ENCODE peak calls at places on chromosomes 2 and 18, in eight cellular contexts. X is Calu3; D is CD8-positive, alpha-beta T cell; H is mucosa of descending colon; Z is kidney; Q is endodermal cell; J is HFF-Myc; I is AG04449. A is an unnamed sample.

GRCh38 chr2:31707992-31708391 is 127.3 kb upstream of the SRD5A2 start:
- DNase-seq in X (no peak), J (no peak), D (no peak), Q (no peak), H (no peak), I (no peak), Z (no peak), A (no peak)

GRCh38 chr2:181891966-181892794 is 650 bp downstream of the ITPRID2 start:
- DNase-seq in Q (peak; percentile 91), J (no peak), H (peak; percentile 85), D (peak; percentile 60), I (no peak), Z (peak; percentile 94), X (peak; percentile 62), A (peak; percentile 70)

GRCh38 chr2:26100384-26100783 is 66.5 kb downstream of the RAB10 start:
- DNase-seq in Z (no peak), X (no peak), I (no peak), Q (no peak), H (no peak), D (no peak), J (no peak), A (no peak)

GRCh38 chr2:96716388-96716787 is 23.5 kb downstream of the LMAN2L start:
- DNase-seq in I (no peak), D (no peak), Q (no peak), X (no peak), Z (no peak), J (no peak), H (no peak), A (no peak)

GRCh38 chr2:39379643-39380524 is 57.2 kb downstream of the MAP4K3 start:
- DNase-seq in I (peak; percentile 7), X (peak; percentile 17), H (no peak), J (peak; percentile 41), Z (no peak), Q (no peak), D (no peak), A (no peak)

GRCh38 chr2:8059255-8059654 is 622.6 kb upstream of the ID2 start:
- DNase-seq in J (no peak), I (no peak), X (no peak), Z (no peak), H (no peak), Q (no peak), D (no peak), A (no peak)

GRCh38 chr18:8471373-8471772 is 137.9 kb upstream of the RAB12 start:
- DNase-seq in Z (no peak), I (no peak), H (no peak), Q (no peak), D (no peak), X (no peak), J (no peak), A (no peak)

GRCh38 chr2:232592687-232593407 is 40.6 kb upstream of the EFHD1 start:
- DNase-seq in Z (peak; percentile 83), D (no peak), X (peak; percentile 65), Q (no peak), I (peak; percentile 57), J (peak; percentile 52), H (peak; percentile 67), A (no peak)

GRCh38 chr18:7512326-7512725 is 54.8 kb upstream of the PTPRM start:
- DNase-seq in J (no peak), I (no peak), Z (no peak), D (no peak), X (peak; percentile 65), H (no peak), Q (no peak), A (no peak)

GRCh38 chr18:10234281-10234680 is 220.2 kb upstream of the APCDD1 start:
- DNase-seq in J (no peak), X (no peak), Q (no peak), H (no peak), I (no peak), Z (no peak), D (no peak), A (no peak)

GRCh38 chr18:41873730-41874129 is 81.3 kb upstream of the PIK3C3 start:
- DNase-seq in X (no peak), H (no peak), Q (no peak), J (no peak), Z (no peak), I (no peak), D (no peak), A (no peak)

GRCh38 chr2:86372641-86373502 is 35.4 kb upstream of the REEP1 start:
- DNase-seq in D (no peak), I (no peak), X (peak; percentile 65), Q (peak; percentile 84), Z (no peak), H (peak; percentile 37), J (no peak), A (peak; percentile 51)

GRCh38 chr2:239730897-239731296 is 294.2 kb downstream of the NDUFA10 start:
- DNase-seq in Z (peak; percentile 26), J (no peak), H (no peak), Q (no peak), X (no peak), D (no peak), I (no peak), A (no peak)

GRCh38 chr2:230640540-230641011 is 72.1 kb upstream of the CAB39 start:
- DNase-seq in J (no peak), I (no peak), H (no peak), D (no peak), Q (no peak), X (no peak), Z (no peak), A (no peak)

GRCh38 chr2:25879133-25879730 is 945 bp upstream of the ASXL2 start:
- DNase-seq in I (peak; percentile 21), Z (no peak), X (no peak), D (no peak), H (no peak), J (peak; percentile 20), Q (no peak), A (no peak)

GRCh38 chr18:79964330-79965118 is at the start of gene HSBP1L1:
- DNase-seq in Q (peak; percentile 90), H (peak; percentile 90), X (peak; percentile 82), J (no peak), D (peak; percentile 74), I (no peak), Z (peak; percentile 91), A (peak; percentile 77)

DNA sequence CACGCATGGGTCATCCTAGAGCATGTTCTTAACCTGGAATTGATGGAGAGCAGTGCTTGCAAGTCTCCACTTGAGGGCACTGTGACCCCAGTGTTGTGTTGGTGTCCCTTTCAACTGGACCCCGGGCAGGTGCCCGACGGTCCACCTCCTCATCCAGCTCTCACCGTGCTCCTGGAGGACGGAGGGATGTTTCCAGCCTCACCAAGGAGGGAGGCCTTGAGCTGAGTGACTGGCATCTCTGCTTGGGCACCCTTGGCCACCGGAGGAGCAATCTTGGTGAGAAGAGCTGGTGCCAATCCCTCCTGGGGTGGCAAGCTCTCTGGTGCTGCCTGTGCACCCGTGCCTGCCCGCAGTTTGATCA is 45.4 kb upstream of the ASB18 start:
- DNase-seq in H (no peak), I (no peak), D (no peak), X (peak; percentile 41), Z (no peak), J (no peak), Q (peak; percentile 84), A (peak; percentile 59)
- TF ChIP-seq CTCF in H (no peak), I (no peak), D (no peak), X (peak; percentile 47), Z (peak; percentile 52), J (peak; percentile 44), Q (peak; percentile 92), A (peak; percentile 64)

GRCh38 chr2:23756593-23757292 is 170.2 kb downstream of the ATAD2B start:
- DNase-seq in Z (no peak), J (no peak), H (no peak), X (no peak), Q (no peak), D (no peak), I (no peak), A (no peak)

GRCh38 chr2:23761638-23762037 is 165.3 kb downstream of the ATAD2B start:
- DNase-seq in Q (no peak), I (no peak), D (no peak), Z (no peak), J (no peak), H (no peak), X (no peak), A (no peak)

GRCh38 chr2:23762141-23762540 is 164.8 kb downstream of the ATAD2B start:
- DNase-seq in I (no peak), X (no peak), Z (no peak), D (no peak), J (no peak), Q (no peak), H (no peak), A (no peak)

GRCh38 chr2:23757686-23758433 is 169.1 kb downstream of the ATAD2B start:
- DNase-seq in H (no peak), D (no peak), X (peak; percentile 12), I (peak; percentile 52), J (peak; percentile 29), Q (no peak), Z (no peak), A (no peak)

DNA sequence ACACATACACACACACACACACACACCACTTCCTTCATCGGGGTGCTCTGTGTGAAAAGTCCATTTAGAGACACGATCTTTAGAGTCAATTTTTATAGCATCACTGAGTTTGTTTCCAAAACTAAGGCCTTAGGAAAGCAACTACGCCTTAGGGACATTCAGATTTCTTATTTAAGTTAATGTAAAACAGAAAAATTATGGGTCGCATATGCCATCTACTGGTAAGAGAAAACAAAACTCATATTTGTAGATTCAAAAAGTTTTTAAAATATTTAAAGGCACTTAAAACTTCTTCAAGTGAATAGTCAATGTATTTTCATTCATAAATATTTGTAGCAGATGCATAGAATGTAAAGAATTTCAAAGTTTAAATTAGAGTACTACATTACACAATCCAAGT is 166.2 kb downstream of the ATAD2B start:
- DNase-seq in I (no peak), D (no peak), H (no peak), Z (no peak), Q (no peak), X (no peak), J (peak; percentile 15), A (no peak)
- TF ChIP-seq CTCF in I (no peak), D (no peak), H (no peak), Z (no peak), Q (peak; percentile 61), X (peak; percentile 12), J (no peak), A (no peak)

DNA sequence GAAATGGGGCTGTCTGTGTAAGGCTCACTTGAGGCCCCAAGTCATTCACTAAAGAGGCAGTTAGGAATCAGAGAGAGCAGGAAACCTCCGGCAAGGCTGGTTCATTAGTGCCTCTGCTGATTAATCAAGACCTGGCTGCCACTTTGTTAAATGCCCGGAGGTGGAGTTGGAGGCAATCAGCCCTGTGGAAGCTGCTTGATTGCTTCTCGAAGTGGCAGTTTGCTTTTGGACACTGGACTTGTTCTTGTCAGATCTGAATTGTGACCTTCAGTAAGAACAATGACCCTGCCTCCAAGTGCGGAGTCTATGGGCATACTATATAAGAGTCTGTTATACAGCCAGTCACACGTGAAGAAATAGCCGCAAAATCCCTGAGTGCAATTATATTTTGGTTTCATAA is 184.0 kb upstream of the LINC00305 start:
- DNase-seq in D (no peak), X (no peak), I (no peak), H (no peak), Q (no peak), J (no peak), Z (no peak), A (no peak)
- TF ChIP-seq CTCF in D (no peak), X (no peak), I (no peak), H (no peak), Q (no peak), J (no peak), Z (no peak), A (no peak)

GRCh38 chr2:217058791-217059755 is 199.2 kb upstream of the TNP1 start:
- DNase-seq in J (no peak), H (no peak), D (no peak), Q (no peak), X (no peak), Z (no peak), I (no peak), A (no peak)
- TF ChIP-seq CTCF in J (no peak), H (no peak), D (no peak), Q (peak; percentile 18), X (no peak), Z (peak; percentile 4), I (no peak), A (no peak)

GRCh38 chr2:54708584-54709340 is 14.7 kb upstream of the EML6 start:
- DNase-seq in I (no peak), J (no peak), X (peak; percentile 54), Z (peak; percentile 85), Q (peak; percentile 89), H (peak; percentile 76), D (peak; percentile 15), A (peak; percentile 59)
- TF ChIP-seq CTCF in I (no peak), J (no peak), X (no peak), Z (no peak), Q (peak; percentile 55), H (no peak), D (no peak), A (no peak)

A was measured in glutamatergic neuron.